ENCODE peak calls at places on chromosome 3, in five cellular contexts. F, I, C, B and H are unnamed samples.

GRCh38 chr3:63333815-63334214 is 55.7 kb downstream of the SYNPR start:
- DNase-seq in F (no peak), I (no peak), C (no peak), B (peak; percentile 25), H (no peak)

GRCh38 chr3:50246517-50246954 is 10.5 kb downstream of the GNAI2 start:
- DNase-seq in F (no peak), I (no peak), C (peak; percentile 93), B (no peak), H (no peak)

GRCh38 chr3:48157950-48158376 is 30.3 kb downstream of the CDC25A start:
- DNase-seq in F (peak; percentile 82), I (peak; percentile 26), C (peak; percentile 36), B (peak; percentile 36), H (peak; percentile 41)

GRCh38 chr3:72338082-72338941 is 509.9 kb downstream of the SHQ1 start:
- DNase-seq in F (no peak), I (no peak), C (peak; percentile 66), B (no peak), H (peak; percentile 15)

GRCh38 chr3:4271834-4272233 is 31.3 kb upstream of the SETMAR start:
- DNase-seq in F (no peak), I (peak; percentile 16), C (peak; percentile 28), B (peak; percentile 48), H (peak; percentile 43)

GRCh38 chr3:16251316-16252085 is 13.2 kb downstream of the DPH3 start:
- DNase-seq in F (no peak), I (no peak), C (no peak), B (no peak), H (no peak)

GRCh38 chr3:194275721-194276120 is 75.4 kb downstream of the CPN2 start:
- DNase-seq in F (peak; percentile 6), I (no peak), C (no peak), B (no peak), H (no peak)

GRCh38 chr3:107545680-107546120 is 22.9 kb downstream of the BBX start:
- DNase-seq in F (no peak), I (no peak), C (peak; percentile 22), B (no peak), H (no peak)

GRCh38 chr3:193030276-193030675 is 112.6 kb upstream of the MB21D2 start:
- DNase-seq in F (no peak), I (no peak), C (no peak), B (no peak), H (no peak)

GRCh38 chr3:102926618-102927017 is 491.8 kb downstream of the ZPLD1 start:
- DNase-seq in F (no peak), I (no peak), C (no peak), B (no peak), H (no peak)

GRCh38 chr3:43995078-43995928 is 246.4 kb upstream of the TOPAZ1 start:
- DNase-seq in F (peak; percentile 60), I (no peak), C (no peak), B (no peak), H (peak; percentile 45)

GRCh38 chr3:51637941-51638471 is 33.0 kb upstream of the TEX264 start:
- DNase-seq in F (peak; percentile 72), I (peak; percentile 58), C (no peak), B (peak; percentile 75), H (no peak)